ENCODE peak calls at places on chromosomes 4 and X, in ten cellular contexts. B, O, Y, D, Q, P, I, V, G and S are unnamed samples.

GRCh38 chr4:184892999-184893398 is 67.2 kb upstream of the ACSL1 start:
- DNase-seq in Q (no peak), P (no peak), B (no peak), D (no peak), V (no peak), I (no peak), O (no peak), G (no peak), Y (no peak), S (no peak)

GRCh38 chr4:169253904-169254303 is 16.9 kb downstream of the SH3RF1 start:
- DNase-seq in I (peak), O (no peak), Q (peak), G (peak), B (peak), P (no peak), Y (no peak), D (no peak), V (peak), S (no peak)

GRCh38 chr4:151304755-151305154 is 20.6 kb downstream of the SH3D19 start:
- DNase-seq in Q (no peak), P (no peak), O (no peak), V (peak), I (peak), Y (no peak), G (peak), B (no peak), D (no peak), S (no peak)

GRCh38 chrX:53694642-53695041 is 8.1 kb upstream of the HUWE1 start:
- DNase-seq in Y (no peak), P (no peak), D (no peak), V (no peak), O (no peak), I (no peak), B (no peak), G (no peak), Q (no peak), S (no peak)

GRCh38 chr4:621296-622070 is 3.9 kb upstream of the PDE6B start:
- DNase-seq in Q (no peak), V (no peak), B (no peak), I (no peak), D (no peak), P (no peak), Y (no peak), G (no peak), O (no peak), S (no peak)

GRCh38 chr4:105050896-105051295 is 95.8 kb upstream of the TET2 start:
- DNase-seq in O (no peak), Q (no peak), P (no peak), V (peak), I (peak), B (peak), D (no peak), Y (no peak), G (peak), S (no peak)

GRCh38 chr4:87506974-87507701 is 22.0 kb downstream of the SPARCL1 start:
- DNase-seq in G (peak), O (no peak), V (peak), P (no peak), Q (peak), D (no peak), Y (no peak), I (peak), B (peak), S (no peak)

GRCh38 chr4:61373901-61374611 is 173.9 kb downstream of the ADGRL3 start:
- DNase-seq in Q (no peak), P (no peak), B (peak), O (no peak), D (no peak), Y (no peak), I (peak), V (peak), G (peak), S (no peak)

GRCh38 chrX:133045986-133046385 is 50.9 kb downstream of the USP26 start:
- DNase-seq in Y (peak), D (no peak), B (no peak), P (no peak), V (peak), I (peak), G (peak), O (no peak), Q (no peak), S (no peak)

DNA sequence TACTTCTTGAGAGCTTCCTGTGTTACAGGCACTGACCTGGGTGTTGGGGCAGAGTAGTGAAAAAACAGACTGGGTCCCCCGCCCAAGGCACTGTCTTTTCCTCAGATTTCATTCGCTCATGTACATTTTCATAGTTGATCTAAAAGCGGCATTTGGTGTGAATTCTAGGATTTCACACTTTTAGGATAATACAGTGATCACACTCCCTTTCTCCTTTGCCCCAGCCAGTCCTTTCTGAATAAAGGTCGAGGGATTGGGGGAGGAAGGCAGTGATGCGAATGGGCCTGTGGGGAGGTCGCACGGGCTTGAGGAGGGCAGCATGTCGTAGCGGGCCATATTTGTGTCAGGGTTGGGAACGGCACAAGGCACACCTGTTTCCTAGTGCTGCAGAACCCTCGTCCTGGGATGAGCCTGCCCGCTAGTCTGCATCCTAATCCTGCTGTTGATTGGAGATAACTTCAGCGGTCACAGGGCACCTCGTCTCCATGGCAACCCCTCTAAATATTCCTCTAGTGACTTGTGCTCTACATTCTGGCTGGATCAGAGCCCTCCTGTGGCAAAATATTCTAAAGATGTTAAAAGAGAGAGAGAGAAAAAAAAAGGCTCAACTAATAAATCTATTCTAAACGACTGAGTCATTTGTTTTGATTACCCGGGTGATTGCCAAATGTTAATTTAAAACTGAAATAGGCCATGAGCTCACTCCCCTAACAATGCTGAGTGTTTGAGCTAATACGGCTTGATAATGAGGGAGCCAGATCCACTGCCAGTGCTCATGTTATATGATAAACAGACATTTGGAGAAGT is 21.8 kb downstream of the FHL1 start:
- DNase-seq in V (peak), D (peak), Q (peak), P (peak), O (no peak), Y (peak), G (peak), B (peak), I (peak), S (no peak)
- TF ChIP-seq CTCF in V (no peak), D (no peak), Q (no peak), P (no peak), O (no peak), Y (no peak), G (no peak), B (no peak), I (no peak), S (no peak)

GRCh38 chr4:3073158-3074077 is 920 bp downstream of the HTT-AS start:
- DNase-seq in Y (peak), V (no peak), G (no peak), D (peak), P (peak), I (no peak), O (no peak), Q (no peak), B (no peak), S (no peak)
- TF ChIP-seq CTCF in Y (no peak), V (no peak), G (no peak), D (no peak), P (no peak), I (no peak), O (no peak), Q (peak), B (no peak), S (no peak)

DNA sequence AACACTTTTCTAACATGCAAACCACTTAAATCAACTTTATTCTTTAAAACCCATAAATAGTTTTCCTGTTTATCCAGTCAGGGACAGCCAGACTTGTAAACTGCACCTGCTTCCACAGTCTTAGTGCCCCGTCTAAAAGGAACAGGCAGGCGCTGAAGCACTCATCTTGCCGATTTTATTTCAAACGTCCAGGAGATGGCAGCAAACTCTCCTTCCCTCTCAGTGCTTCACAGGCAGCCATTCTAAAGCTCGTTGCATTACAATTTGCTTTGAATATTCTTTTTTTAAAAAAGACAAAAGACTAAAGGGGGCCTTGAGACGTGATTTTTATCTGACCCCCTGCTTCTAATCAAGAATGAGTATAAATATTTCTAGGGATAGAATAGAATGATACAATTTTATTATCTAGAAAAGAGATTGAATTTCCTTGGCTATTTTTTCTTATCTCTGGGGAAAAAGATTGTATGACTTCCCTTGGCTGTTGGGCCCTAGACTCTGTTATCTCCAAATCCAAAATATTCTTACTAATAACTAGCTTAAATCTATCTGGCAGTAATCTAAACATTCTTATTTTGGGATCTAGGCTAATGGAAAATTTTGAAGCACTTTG is 93.6 kb upstream of the MYOZ2 start:
- DNase-seq in G (peak), B (peak), P (peak), O (peak), V (peak), Y (peak), I (peak), D (peak), Q (no peak), S (no peak)
- TF ChIP-seq CTCF in G (peak), B (peak), P (peak), O (peak), V (peak), Y (peak), I (peak), D (peak), Q (peak), S (peak)

DNA sequence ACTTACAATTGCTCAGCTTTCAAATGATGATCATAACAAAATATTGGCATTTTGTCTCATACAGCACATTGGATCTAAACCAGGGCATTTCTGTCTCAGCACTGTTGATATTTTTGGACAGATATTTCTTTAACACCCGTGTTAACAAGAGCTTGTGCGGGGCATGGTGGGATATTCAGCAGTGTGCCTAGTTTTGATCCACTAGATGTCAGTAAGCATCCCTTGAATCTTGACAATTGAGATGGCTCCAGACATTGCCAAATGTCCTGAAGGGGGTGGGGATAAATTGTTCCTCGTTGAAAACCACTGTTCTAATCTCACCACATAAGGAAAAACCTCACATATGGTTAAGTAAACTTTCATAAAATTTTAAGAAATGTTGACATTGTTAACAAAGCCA is 806.3 kb downstream of the STIM2 start:
- DNase-seq in G (peak), P (no peak), D (no peak), I (peak), V (peak), B (no peak), O (no peak), Y (no peak), Q (no peak), S (no peak)
- TF ChIP-seq CTCF in G (no peak), P (no peak), D (no peak), I (no peak), V (peak), B (no peak), O (no peak), Y (no peak), Q (no peak), S (no peak)

GRCh38 chr4:48127231-48127881 is 6.7 kb downstream of the TXK start:
- DNase-seq in P (no peak), O (no peak), D (no peak), B (peak), I (no peak), G (no peak), Y (no peak), V (no peak), Q (no peak), S (no peak)
- TF ChIP-seq CTCF in P (no peak), O (no peak), D (no peak), B (no peak), I (no peak), G (no peak), Y (no peak), V (no peak), Q (no peak), S (no peak)